ENCODE peak calls at places on chromosomes 3 and 15, in six cellular contexts. One of them, this sample, is unnamed.

GRCh38 chr3:13572926-13573623 is 24.1 kb downstream of the FBLN2 start:
- DNase-seq in bronchial epithelial cell: no peak
- DNase-seq in testis: no peak
- DNase-seq in uterus: no peak
- DNase-seq in endothelial cell of umbilical vein: no peak
- DNase-seq in upper lobe of right lung: no peak
- DNase-seq in this sample: no peak

GRCh38 chr3:58564456-58565160 is 12.6 kb downstream of the FAM107A start:
- DNase-seq in bronchial epithelial cell: peak; percentile 73
- DNase-seq in testis: no peak
- DNase-seq in uterus: no peak
- DNase-seq in endothelial cell of umbilical vein: peak; percentile 69
- DNase-seq in upper lobe of right lung: peak; percentile 11
- DNase-seq in this sample: no peak

GRCh38 chr3:157810924-157811718 is 295.1 kb downstream of the SHOX2 start:
- DNase-seq in bronchial epithelial cell: no peak
- DNase-seq in testis: no peak
- DNase-seq in uterus: no peak
- DNase-seq in endothelial cell of umbilical vein: no peak
- DNase-seq in upper lobe of right lung: no peak
- DNase-seq in this sample: no peak

GRCh38 chr15:25568751-25569150 is 129.9 kb upstream of the UBE3A start:
- DNase-seq in bronchial epithelial cell: no peak
- DNase-seq in testis: peak; percentile 59
- DNase-seq in uterus: no peak
- DNase-seq in endothelial cell of umbilical vein: no peak
- DNase-seq in upper lobe of right lung: no peak
- DNase-seq in this sample: no peak

GRCh38 chr15:39588531-39589192 is 7.8 kb downstream of the THBS1 start:
- DNase-seq in bronchial epithelial cell: peak; percentile 7
- DNase-seq in testis: no peak
- DNase-seq in uterus: no peak
- DNase-seq in endothelial cell of umbilical vein: peak; percentile 66
- DNase-seq in upper lobe of right lung: no peak
- DNase-seq in this sample: no peak

GRCh38 chr15:91982401-91982800 is 128.9 kb downstream of the SLCO3A1 start:
- DNase-seq in bronchial epithelial cell: no peak
- DNase-seq in testis: no peak
- DNase-seq in uterus: no peak
- DNase-seq in endothelial cell of umbilical vein: no peak
- DNase-seq in upper lobe of right lung: no peak
- DNase-seq in this sample: no peak

GRCh38 chr15:50685976-50686467 is 575 bp downstream of the TRPM7 start:
- DNase-seq in bronchial epithelial cell: peak; percentile 36
- DNase-seq in testis: peak; percentile 78
- DNase-seq in uterus: peak; percentile 34
- DNase-seq in endothelial cell of umbilical vein: no peak
- DNase-seq in upper lobe of right lung: peak; percentile 83
- DNase-seq in this sample: peak; percentile 50

GRCh38 chr15:63931556-63931955 is 97.8 kb upstream of the HERC1 start:
- DNase-seq in bronchial epithelial cell: no peak
- DNase-seq in testis: no peak
- DNase-seq in uterus: no peak
- DNase-seq in endothelial cell of umbilical vein: no peak
- DNase-seq in upper lobe of right lung: no peak
- DNase-seq in this sample: no peak

GRCh38 chr3:65371053-65371452 is 667.7 kb downstream of the MAGI1 start:
- DNase-seq in bronchial epithelial cell: no peak
- DNase-seq in testis: no peak
- DNase-seq in uterus: no peak
- DNase-seq in endothelial cell of umbilical vein: no peak
- DNase-seq in upper lobe of right lung: no peak
- DNase-seq in this sample: no peak

GRCh38 chr3:134306334-134306733 is 55.7 kb upstream of the RYK start:
- DNase-seq in bronchial epithelial cell: no peak
- DNase-seq in testis: peak; percentile 41
- DNase-seq in uterus: peak; percentile 47
- DNase-seq in endothelial cell of umbilical vein: no peak
- DNase-seq in upper lobe of right lung: no peak
- DNase-seq in this sample: no peak

GRCh38 chr15:80660114-80660513 is 35.0 kb upstream of the ABHD17C start:
- DNase-seq in bronchial epithelial cell: peak; percentile 47
- DNase-seq in testis: peak; percentile 35
- DNase-seq in uterus: no peak
- DNase-seq in endothelial cell of umbilical vein: peak; percentile 24
- DNase-seq in upper lobe of right lung: no peak
- DNase-seq in this sample: no peak

GRCh38 chr15:52112203-52112750 is 298 bp downstream of the BCL2L10 start:
- DNase-seq in bronchial epithelial cell: no peak
- DNase-seq in testis: peak; percentile 49
- DNase-seq in uterus: no peak
- DNase-seq in endothelial cell of umbilical vein: peak; percentile 48
- DNase-seq in upper lobe of right lung: peak; percentile 73
- DNase-seq in this sample: peak; percentile 53

GRCh38 chr3:66496731-66497130 is 4.1 kb downstream of the LRIG1 start:
- DNase-seq in bronchial epithelial cell: no peak
- DNase-seq in testis: no peak
- DNase-seq in uterus: no peak
- DNase-seq in endothelial cell of umbilical vein: no peak
- DNase-seq in upper lobe of right lung: no peak
- DNase-seq in this sample: no peak

GRCh38 chr3:30510596-30510995 is 95.8 kb upstream of the TGFBR2 start:
- DNase-seq in bronchial epithelial cell: peak; percentile 65
- DNase-seq in testis: no peak
- DNase-seq in uterus: no peak
- DNase-seq in endothelial cell of umbilical vein: peak; percentile 41
- DNase-seq in upper lobe of right lung: no peak
- DNase-seq in this sample: no peak

GRCh38 chr3:111548060-111548459 is 6.1 kb downstream of the CD96 start:
- DNase-seq in bronchial epithelial cell: peak; percentile 67
- DNase-seq in testis: no peak
- DNase-seq in uterus: no peak
- DNase-seq in endothelial cell of umbilical vein: no peak
- DNase-seq in upper lobe of right lung: no peak
- DNase-seq in this sample: no peak

GRCh38 chr3:149278911-149279310 is 54.5 kb downstream of the TM4SF18 start:
- DNase-seq in bronchial epithelial cell: no peak
- DNase-seq in testis: no peak
- DNase-seq in uterus: no peak
- DNase-seq in endothelial cell of umbilical vein: no peak
- DNase-seq in upper lobe of right lung: no peak
- DNase-seq in this sample: no peak

GRCh38 chr15:28980709-28981350 is 95.1 kb downstream of the APBA2 start:
- DNase-seq in bronchial epithelial cell: no peak
- DNase-seq in testis: no peak
- DNase-seq in uterus: no peak
- DNase-seq in endothelial cell of umbilical vein: no peak
- DNase-seq in upper lobe of right lung: no peak
- DNase-seq in this sample: no peak

GRCh38 chr3:170178631-170179030 is 2.9 kb downstream of the PHC3 start:
- DNase-seq in bronchial epithelial cell: no peak
- DNase-seq in testis: no peak
- DNase-seq in uterus: no peak
- DNase-seq in endothelial cell of umbilical vein: no peak
- DNase-seq in upper lobe of right lung: no peak
- DNase-seq in this sample: no peak

GRCh38 chr3:129695203-129695602 is 88.7 kb upstream of the PLXND1 start:
- DNase-seq in bronchial epithelial cell: peak; percentile 82
- DNase-seq in testis: no peak
- DNase-seq in uterus: peak; percentile 32
- DNase-seq in endothelial cell of umbilical vein: no peak
- DNase-seq in upper lobe of right lung: no peak
- DNase-seq in this sample: no peak

GRCh38 chr15:58793862-58794261 is 22.8 kb downstream of the MINDY2 start:
- DNase-seq in bronchial epithelial cell: peak; percentile 99
- DNase-seq in testis: no peak
- DNase-seq in uterus: no peak
- DNase-seq in endothelial cell of umbilical vein: no peak
- DNase-seq in upper lobe of right lung: peak; percentile 68
- DNase-seq in this sample: no peak

GRCh38 chr3:13497386-13497785 is 17.3 kb downstream of the HDAC11 start:
- DNase-seq in bronchial epithelial cell: no peak
- DNase-seq in testis: no peak
- DNase-seq in uterus: no peak
- DNase-seq in endothelial cell of umbilical vein: no peak
- DNase-seq in upper lobe of right lung: no peak
- DNase-seq in this sample: no peak

GRCh38 chr3:115876860-115877646 is 253.7 kb downstream of the GAP43 start:
- DNase-seq in bronchial epithelial cell: no peak
- DNase-seq in testis: no peak
- DNase-seq in uterus: no peak
- DNase-seq in endothelial cell of umbilical vein: peak; percentile 8
- DNase-seq in upper lobe of right lung: no peak
- DNase-seq in this sample: no peak

GRCh38 chr3:115875460-115875859 is 252.2 kb downstream of the GAP43 start:
- DNase-seq in bronchial epithelial cell: no peak
- DNase-seq in testis: no peak
- DNase-seq in uterus: no peak
- DNase-seq in endothelial cell of umbilical vein: no peak
- DNase-seq in upper lobe of right lung: no peak
- DNase-seq in this sample: no peak

DNA sequence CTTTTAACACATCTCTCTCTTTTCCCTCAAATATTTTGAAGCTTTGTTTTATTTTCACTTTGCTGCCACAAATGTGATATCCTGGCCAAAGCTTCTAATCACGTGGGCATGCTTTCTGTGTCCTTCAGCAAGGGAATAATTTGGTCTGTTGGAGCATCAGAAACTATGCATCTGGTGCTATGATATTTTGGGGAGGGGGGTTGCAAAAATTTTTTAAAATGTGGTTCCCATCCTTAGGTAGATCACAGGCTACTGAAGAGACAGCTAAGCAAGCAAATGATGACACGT is 254.3 kb downstream of the GAP43 start:
- DNase-seq in bronchial epithelial cell: no peak
- DNase-seq in testis: peak; percentile 31
- DNase-seq in uterus: no peak
- DNase-seq in endothelial cell of umbilical vein: peak; percentile 1
- DNase-seq in upper lobe of right lung: no peak
- DNase-seq in this sample: no peak
- H3K4me3 ChIP-seq in bronchial epithelial cell: no peak overlapping the region
- H3K4me3 ChIP-seq in testis: no peak overlapping the region
- H3K4me3 ChIP-seq in uterus: peak overlapping the region; percentile 1
- H3K4me3 ChIP-seq in endothelial cell of umbilical vein: no peak overlapping the region
- H3K4me3 ChIP-seq in upper lobe of right lung: peak overlapping the region; percentile 23
- H3K4me3 ChIP-seq in this sample: peak overlapping the region; percentile 26

DNA sequence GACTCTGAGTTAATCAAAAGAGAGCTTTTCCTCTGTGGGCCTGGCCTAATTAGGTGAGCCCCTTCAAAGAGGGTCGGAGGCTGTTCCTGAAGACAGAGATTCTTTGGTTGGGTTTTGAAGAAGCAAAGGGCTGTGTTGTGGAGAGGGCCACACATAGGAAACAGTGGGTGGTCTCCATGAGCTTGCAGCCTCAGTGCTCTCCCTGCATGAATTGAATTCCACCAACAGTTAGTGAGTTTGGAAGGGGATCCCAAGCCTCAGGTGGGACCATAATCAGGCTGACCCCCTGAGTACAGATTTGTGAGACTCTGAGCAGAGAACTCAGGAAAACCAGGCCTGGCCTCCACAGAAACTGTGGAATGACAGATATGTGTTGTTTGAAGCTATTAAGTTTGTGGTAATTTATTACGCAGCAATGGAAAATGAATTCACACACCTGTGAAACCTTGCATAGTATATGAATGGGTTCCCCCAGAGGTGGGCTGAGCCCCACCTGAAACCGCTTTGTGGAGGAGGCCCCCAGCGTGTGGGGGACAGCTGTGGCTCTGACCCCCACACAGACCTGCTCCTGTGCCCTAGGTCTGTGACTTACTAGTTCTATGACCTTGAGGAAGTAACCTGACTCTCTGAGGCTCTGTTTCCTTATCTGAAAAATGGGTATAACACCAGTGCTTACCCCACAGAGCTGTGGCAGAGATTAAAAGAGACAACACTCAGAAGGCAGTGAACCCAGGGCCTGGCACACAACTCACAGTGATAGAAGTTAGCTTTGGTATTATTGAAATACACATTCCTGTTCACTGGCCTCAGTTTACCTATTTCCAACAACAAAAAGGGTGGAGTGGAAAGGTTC is 431.3 kb downstream of the FOXP1 start:
- DNase-seq in bronchial epithelial cell: no peak
- DNase-seq in testis: no peak
- DNase-seq in uterus: no peak
- DNase-seq in endothelial cell of umbilical vein: no peak
- DNase-seq in upper lobe of right lung: no peak
- DNase-seq in this sample: no peak
- TF ChIP-seq CTCF in bronchial epithelial cell: no peak
- TF ChIP-seq CTCF in testis: no peak
- TF ChIP-seq CTCF in uterus: no peak
- TF ChIP-seq CTCF in endothelial cell of umbilical vein: no peak
- TF ChIP-seq CTCF in upper lobe of right lung: no peak
- TF ChIP-seq CTCF in this sample: no peak

GRCh38 chr3:184508938-184509337 is 52.6 kb upstream of the EPHB3 start:
- DNase-seq in bronchial epithelial cell: no peak
- DNase-seq in testis: no peak
- DNase-seq in uterus: no peak
- DNase-seq in endothelial cell of umbilical vein: no peak
- DNase-seq in upper lobe of right lung: no peak
- DNase-seq in this sample: no peak
- H3K4me3 ChIP-seq in bronchial epithelial cell: no peak overlapping the region
- H3K4me3 ChIP-seq in testis: no peak overlapping the region
- H3K4me3 ChIP-seq in uterus: no peak overlapping the region
- H3K4me3 ChIP-seq in endothelial cell of umbilical vein: no peak overlapping the region
- H3K4me3 ChIP-seq in upper lobe of right lung: no peak overlapping the region
- H3K4me3 ChIP-seq in this sample: no peak overlapping the region

DNA sequence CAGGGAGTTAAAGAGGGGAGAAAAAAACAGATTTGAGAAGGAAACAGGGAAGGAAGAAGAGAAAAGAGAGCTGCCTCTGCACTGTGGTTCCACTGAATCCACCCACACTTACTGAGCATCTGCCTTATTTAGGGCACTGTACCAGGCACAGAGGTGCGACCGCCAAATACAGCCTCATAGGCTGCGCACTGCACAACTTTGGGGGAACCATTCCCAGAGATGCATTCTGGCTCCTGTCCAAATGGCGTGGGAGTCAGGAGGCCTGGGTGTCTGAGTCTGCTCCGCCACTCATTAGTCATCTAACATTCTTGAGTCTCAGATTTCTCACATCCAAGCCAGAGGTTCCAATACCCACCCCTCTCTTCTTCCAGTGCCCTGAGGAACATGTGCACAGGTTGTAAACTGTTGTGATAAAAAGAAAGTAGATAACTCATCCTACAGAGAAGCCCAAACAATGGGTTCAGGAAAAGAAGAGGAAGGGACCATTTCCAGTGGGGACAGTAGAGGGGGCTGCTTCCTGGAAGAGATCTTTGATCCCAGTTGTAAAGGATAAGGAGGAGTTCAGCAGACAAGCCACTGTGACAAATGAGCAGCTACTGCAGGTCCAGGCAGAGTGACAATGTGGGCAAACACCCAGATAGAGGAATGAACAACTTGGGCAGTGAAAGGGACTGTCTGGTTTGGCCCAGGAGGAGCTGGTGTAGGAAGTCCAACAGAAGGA is 254.6 kb downstream of the UACA start:
- DNase-seq in bronchial epithelial cell: peak; percentile 95
- DNase-seq in testis: no peak
- DNase-seq in uterus: no peak
- DNase-seq in endothelial cell of umbilical vein: peak; percentile 54
- DNase-seq in upper lobe of right lung: no peak
- DNase-seq in this sample: no peak
- TF ChIP-seq CTCF in bronchial epithelial cell: no peak
- TF ChIP-seq CTCF in testis: no peak
- TF ChIP-seq CTCF in uterus: no peak
- TF ChIP-seq CTCF in endothelial cell of umbilical vein: no peak
- TF ChIP-seq CTCF in upper lobe of right lung: no peak
- TF ChIP-seq CTCF in this sample: no peak

This sample was measured in dorsolateral prefrontal cortex.